ENCODE peak calls at places on chromosomes 11 and 22, in six cellular contexts. One of them, this sample, is unnamed.

GRCh38 chr11:35151896-35152295 is 12.9 kb downstream of the CD44 start:
- DNase-seq in type B pancreatic cell: no peak
- DNase-seq in progenitor cell of endocrine pancreas: no peak
- DNase-seq in K562: no peak
- DNase-seq in stomach: no peak
- DNase-seq in omental fat pad: no peak
- DNase-seq in this sample: no peak

GRCh38 chr11:100434821-100435641 is 252.1 kb upstream of the ARHGAP42 start:
- DNase-seq in type B pancreatic cell: no peak
- DNase-seq in K562: no peak
- DNase-seq in omental fat pad: no peak
- DNase-seq in progenitor cell of endocrine pancreas: no peak
- DNase-seq in stomach: no peak
- DNase-seq in this sample: no peak

GRCh38 chr11:124758355-124759267 is 3.5 kb downstream of the ESAM start:
- DNase-seq in stomach: peak; percentile 88
- DNase-seq in K562: peak; percentile 69
- DNase-seq in progenitor cell of endocrine pancreas: peak; percentile 77
- DNase-seq in omental fat pad: no peak
- DNase-seq in type B pancreatic cell: no peak
- DNase-seq in this sample: peak; percentile 87

GRCh38 chr11:118223992-118224391 is 819 bp downstream of the JAML start:
- DNase-seq in omental fat pad: no peak
- DNase-seq in progenitor cell of endocrine pancreas: no peak
- DNase-seq in type B pancreatic cell: no peak
- DNase-seq in stomach: no peak
- DNase-seq in K562: no peak
- DNase-seq in this sample: no peak

GRCh38 chr11:34050536-34050935 is 995 bp upstream of the CAPRIN1 start:
- DNase-seq in K562: no peak
- DNase-seq in progenitor cell of endocrine pancreas: no peak
- DNase-seq in type B pancreatic cell: no peak
- DNase-seq in omental fat pad: no peak
- DNase-seq in stomach: no peak
- DNase-seq in this sample: no peak

GRCh38 chr11:61152816-61153592 is 8.2 kb downstream of the VPS37C start:
- DNase-seq in omental fat pad: no peak
- DNase-seq in stomach: no peak
- DNase-seq in type B pancreatic cell: no peak
- DNase-seq in progenitor cell of endocrine pancreas: no peak
- DNase-seq in K562: no peak
- DNase-seq in this sample: no peak

GRCh38 chr11:103862049-103862826 is 174.2 kb upstream of the DDI1 start:
- DNase-seq in omental fat pad: no peak
- DNase-seq in stomach: no peak
- DNase-seq in progenitor cell of endocrine pancreas: no peak
- DNase-seq in type B pancreatic cell: no peak
- DNase-seq in K562: no peak
- DNase-seq in this sample: no peak

GRCh38 chr11:122656073-122656630 is 630 bp downstream of the UBASH3B start:
- DNase-seq in omental fat pad: no peak
- DNase-seq in progenitor cell of endocrine pancreas: no peak
- DNase-seq in K562: peak; percentile 51
- DNase-seq in stomach: peak; percentile 38
- DNase-seq in type B pancreatic cell: peak; percentile 82
- DNase-seq in this sample: peak; percentile 91

GRCh38 chr11:77175021-77175842 is 47.2 kb downstream of the MYO7A start:
- DNase-seq in progenitor cell of endocrine pancreas: no peak
- DNase-seq in type B pancreatic cell: no peak
- DNase-seq in stomach: no peak
- DNase-seq in omental fat pad: no peak
- DNase-seq in K562: no peak
- DNase-seq in this sample: no peak

GRCh38 chr22:42330953-42331525 is 60.6 kb upstream of the TCF20 start:
- DNase-seq in type B pancreatic cell: no peak
- DNase-seq in stomach: no peak
- DNase-seq in K562: no peak
- DNase-seq in omental fat pad: no peak
- DNase-seq in progenitor cell of endocrine pancreas: no peak
- DNase-seq in this sample: no peak

GRCh38 chr22:28969401-28970168 is 86.2 kb downstream of the ZNRF3 start:
- DNase-seq in progenitor cell of endocrine pancreas: no peak
- DNase-seq in type B pancreatic cell: no peak
- DNase-seq in stomach: no peak
- DNase-seq in omental fat pad: no peak
- DNase-seq in K562: no peak
- DNase-seq in this sample: no peak

GRCh38 chr11:121482231-121483129 is 29.7 kb upstream of the SORL1-AS1 start:
- DNase-seq in K562: no peak
- DNase-seq in stomach: no peak
- DNase-seq in type B pancreatic cell: no peak
- DNase-seq in omental fat pad: no peak
- DNase-seq in progenitor cell of endocrine pancreas: no peak
- DNase-seq in this sample: no peak

GRCh38 chr22:35306350-35306967 is 6.8 kb downstream of the TOM1 start:
- DNase-seq in type B pancreatic cell: peak; percentile 24
- DNase-seq in omental fat pad: no peak
- DNase-seq in progenitor cell of endocrine pancreas: no peak
- DNase-seq in K562: no peak
- DNase-seq in stomach: no peak
- DNase-seq in this sample: peak; percentile 10

GRCh38 chr22:17012267-17012666 is 4.2 kb upstream of the GAB4 start:
- DNase-seq in type B pancreatic cell: no peak
- DNase-seq in progenitor cell of endocrine pancreas: no peak
- DNase-seq in K562: no peak
- DNase-seq in stomach: no peak
- DNase-seq in omental fat pad: no peak
- DNase-seq in this sample: no peak

GRCh38 chr22:17013396-17014100 is 5.5 kb upstream of the GAB4 start:
- DNase-seq in type B pancreatic cell: no peak
- DNase-seq in stomach: no peak
- DNase-seq in K562: no peak
- DNase-seq in omental fat pad: no peak
- DNase-seq in progenitor cell of endocrine pancreas: no peak
- DNase-seq in this sample: no peak

GRCh38 chr22:17007257-17007656 is 765 bp downstream of the GAB4 start:
- DNase-seq in K562: no peak
- DNase-seq in progenitor cell of endocrine pancreas: no peak
- DNase-seq in stomach: no peak
- DNase-seq in omental fat pad: no peak
- DNase-seq in type B pancreatic cell: no peak
- DNase-seq in this sample: no peak

GRCh38 chr22:17007852-17008731 is at the start of gene GAB4:
- DNase-seq in omental fat pad: no peak
- DNase-seq in stomach: no peak
- DNase-seq in K562: no peak
- DNase-seq in type B pancreatic cell: no peak
- DNase-seq in progenitor cell of endocrine pancreas: no peak
- DNase-seq in this sample: peak; percentile 84

GRCh38 chr22:17009640-17010291 is 1.7 kb upstream of the GAB4 start:
- DNase-seq in omental fat pad: no peak
- DNase-seq in type B pancreatic cell: no peak
- DNase-seq in progenitor cell of endocrine pancreas: no peak
- DNase-seq in K562: no peak
- DNase-seq in stomach: no peak
- DNase-seq in this sample: no peak
- TF ChIP-seq CTCF in omental fat pad: no peak
- TF ChIP-seq CTCF in type B pancreatic cell: no peak
- TF ChIP-seq CTCF in progenitor cell of endocrine pancreas: no peak
- TF ChIP-seq CTCF in K562: peak; percentile 35
- TF ChIP-seq CTCF in stomach: no peak
- TF ChIP-seq CTCF in this sample: no peak

GRCh38 chr11:112841719-112842118 is 119.5 kb upstream of the NCAM1 start:
- DNase-seq in K562: no peak
- DNase-seq in type B pancreatic cell: no peak
- DNase-seq in omental fat pad: no peak
- DNase-seq in stomach: no peak
- DNase-seq in progenitor cell of endocrine pancreas: no peak
- DNase-seq in this sample: peak; percentile 49

GRCh38 chr11:112834277-112834755 is 126.9 kb upstream of the NCAM1 start:
- DNase-seq in stomach: peak; percentile 89
- DNase-seq in progenitor cell of endocrine pancreas: no peak
- DNase-seq in omental fat pad: no peak
- DNase-seq in K562: no peak
- DNase-seq in type B pancreatic cell: no peak
- DNase-seq in this sample: no peak

GRCh38 chr11:112835556-112835955 is 125.7 kb upstream of the NCAM1 start:
- DNase-seq in stomach: no peak
- DNase-seq in K562: no peak
- DNase-seq in omental fat pad: no peak
- DNase-seq in progenitor cell of endocrine pancreas: no peak
- DNase-seq in type B pancreatic cell: no peak
- DNase-seq in this sample: no peak

GRCh38 chr11:112839051-112839450 is 122.2 kb upstream of the NCAM1 start:
- DNase-seq in progenitor cell of endocrine pancreas: no peak
- DNase-seq in stomach: no peak
- DNase-seq in type B pancreatic cell: no peak
- DNase-seq in K562: no peak
- DNase-seq in omental fat pad: no peak
- DNase-seq in this sample: no peak

GRCh38 chr11:112837162-112837826 is 123.9 kb upstream of the NCAM1 start:
- DNase-seq in progenitor cell of endocrine pancreas: no peak
- DNase-seq in stomach: peak; percentile 59
- DNase-seq in type B pancreatic cell: no peak
- DNase-seq in omental fat pad: no peak
- DNase-seq in K562: no peak
- DNase-seq in this sample: no peak
- TF ChIP-seq CTCF in progenitor cell of endocrine pancreas: no peak
- TF ChIP-seq CTCF in stomach: no peak
- TF ChIP-seq CTCF in type B pancreatic cell: peak; percentile 27
- TF ChIP-seq CTCF in omental fat pad: no peak
- TF ChIP-seq CTCF in K562: no peak
- TF ChIP-seq CTCF in this sample: no peak

GRCh38 chr11:67546852-67547251 is 23.6 kb upstream of the CABP2 start:
- DNase-seq in progenitor cell of endocrine pancreas: no peak
- DNase-seq in type B pancreatic cell: no peak
- DNase-seq in K562: no peak
- DNase-seq in omental fat pad: no peak
- DNase-seq in stomach: no peak
- DNase-seq in this sample: no peak

GRCh38 chr11:67543585-67543984 is 20.3 kb upstream of the CABP2 start:
- DNase-seq in stomach: no peak
- DNase-seq in type B pancreatic cell: no peak
- DNase-seq in K562: no peak
- DNase-seq in progenitor cell of endocrine pancreas: no peak
- DNase-seq in omental fat pad: no peak
- DNase-seq in this sample: no peak

GRCh38 chr11:67542971-67543370 is 19.7 kb upstream of the CABP2 start:
- DNase-seq in progenitor cell of endocrine pancreas: no peak
- DNase-seq in type B pancreatic cell: no peak
- DNase-seq in omental fat pad: no peak
- DNase-seq in stomach: no peak
- DNase-seq in K562: peak; percentile 11
- DNase-seq in this sample: no peak

GRCh38 chr11:67544591-67545242 is 21.5 kb upstream of the CABP2 start:
- DNase-seq in omental fat pad: no peak
- DNase-seq in K562: peak; percentile 4
- DNase-seq in progenitor cell of endocrine pancreas: no peak
- DNase-seq in type B pancreatic cell: no peak
- DNase-seq in stomach: no peak
- DNase-seq in this sample: no peak

GRCh38 chr11:67545280-67545679 is 22.0 kb upstream of the CABP2 start:
- DNase-seq in progenitor cell of endocrine pancreas: no peak
- DNase-seq in K562: peak; percentile 49
- DNase-seq in type B pancreatic cell: no peak
- DNase-seq in omental fat pad: no peak
- DNase-seq in stomach: peak; percentile 32
- DNase-seq in this sample: no peak
- TF ChIP-seq CTCF in progenitor cell of endocrine pancreas: no peak
- TF ChIP-seq CTCF in K562: peak; percentile 46
- TF ChIP-seq CTCF in type B pancreatic cell: no peak
- TF ChIP-seq CTCF in omental fat pad: no peak
- TF ChIP-seq CTCF in stomach: no peak
- TF ChIP-seq CTCF in this sample: no peak

DNA sequence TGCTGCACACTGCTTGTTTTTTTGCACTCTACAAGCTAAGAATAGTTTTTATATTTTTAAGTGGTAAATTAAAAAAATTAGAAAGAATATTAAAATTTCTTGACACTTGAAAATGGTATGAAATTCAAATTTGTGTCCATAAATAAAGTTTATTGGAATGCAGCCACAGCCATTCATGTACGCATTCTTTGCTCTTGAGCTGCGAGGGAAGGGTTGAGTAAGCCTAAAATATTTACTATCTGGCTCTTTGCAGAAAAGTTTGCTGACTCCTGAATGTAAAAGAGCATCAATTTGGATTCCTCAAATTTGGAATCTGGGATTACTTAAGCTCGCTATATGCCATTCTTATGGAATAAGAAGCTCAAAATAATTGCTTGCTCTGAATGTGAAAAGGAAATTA is 3.4 kb upstream of the ADAMTS8 start:
- DNase-seq in omental fat pad: no peak
- DNase-seq in progenitor cell of endocrine pancreas: no peak
- DNase-seq in type B pancreatic cell: no peak
- DNase-seq in stomach: no peak
- DNase-seq in K562: no peak
- DNase-seq in this sample: no peak
- TF ChIP-seq CTCF in omental fat pad: no peak
- TF ChIP-seq CTCF in progenitor cell of endocrine pancreas: no peak
- TF ChIP-seq CTCF in type B pancreatic cell: no peak
- TF ChIP-seq CTCF in stomach: no peak
- TF ChIP-seq CTCF in K562: no peak
- TF ChIP-seq CTCF in this sample: no peak

GRCh38 chr11:13009921-13010736 is 1.0 kb downstream of the RASSF10 start:
- DNase-seq in omental fat pad: no peak
- DNase-seq in K562: no peak
- DNase-seq in stomach: peak; percentile 54
- DNase-seq in progenitor cell of endocrine pancreas: peak; percentile 43
- DNase-seq in type B pancreatic cell: peak; percentile 72
- DNase-seq in this sample: no peak
- TF ChIP-seq CTCF in omental fat pad: no peak
- TF ChIP-seq CTCF in K562: no peak
- TF ChIP-seq CTCF in stomach: no peak
- TF ChIP-seq CTCF in progenitor cell of endocrine pancreas: no peak
- TF ChIP-seq CTCF in type B pancreatic cell: peak; percentile 9
- TF ChIP-seq CTCF in this sample: no peak

DNA sequence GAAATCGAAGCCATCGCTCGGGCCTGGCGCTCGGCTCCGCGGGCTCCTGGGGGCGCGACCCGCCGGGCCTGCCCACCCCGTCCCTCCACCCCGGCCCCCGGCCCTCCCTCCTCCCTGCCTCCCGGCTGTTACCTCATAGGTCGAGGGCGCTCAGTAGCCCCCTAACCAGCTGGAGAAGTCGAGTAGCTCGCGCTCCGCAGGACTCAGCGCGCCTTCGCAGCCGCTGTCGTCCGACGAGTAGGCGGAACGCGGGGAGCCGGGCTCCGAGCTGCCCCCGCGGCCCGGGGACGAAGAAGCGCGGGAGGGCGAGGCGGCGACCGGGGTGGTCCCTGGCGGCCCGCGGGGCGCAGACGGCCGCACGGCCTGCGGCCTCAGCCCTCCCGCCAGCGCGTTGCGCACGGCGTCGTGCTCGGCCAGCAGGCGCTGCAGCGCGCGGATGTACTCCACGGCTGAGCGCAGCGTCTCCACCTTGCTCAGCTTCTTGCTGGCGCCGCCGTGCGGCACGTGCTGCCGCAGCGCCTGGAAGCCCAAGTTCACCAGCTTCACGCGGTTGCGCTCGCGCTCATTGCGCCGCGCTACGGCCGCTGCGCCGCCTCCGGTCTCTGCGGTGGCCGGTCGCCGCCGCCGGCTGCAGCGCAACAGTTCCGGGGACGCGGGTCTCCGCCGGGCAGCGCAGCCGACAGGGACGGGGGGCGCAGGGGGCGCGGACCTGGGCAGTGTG is 627 bp downstream of the ASCL2 start:
- DNase-seq in type B pancreatic cell: peak; percentile 82
- DNase-seq in progenitor cell of endocrine pancreas: peak; percentile 44
- DNase-seq in omental fat pad: peak; percentile 14
- DNase-seq in K562: peak; percentile 57
- DNase-seq in stomach: peak; percentile 74
- DNase-seq in this sample: no peak
- TF ChIP-seq CTCF in type B pancreatic cell: peak; percentile 57
- TF ChIP-seq CTCF in progenitor cell of endocrine pancreas: peak; percentile 53
- TF ChIP-seq CTCF in omental fat pad: no peak
- TF ChIP-seq CTCF in K562: no peak
- TF ChIP-seq CTCF in stomach: no peak
- TF ChIP-seq CTCF in this sample: no peak